ENCODE peak calls at places on chromosomes 16 and 17, in five cellular contexts. One of them, this sample, is unnamed.

GRCh38 chr16:2529961-2530628 is 1.1 kb downstream of the CEMP1 start:
- DNase-seq in stimulated activated CD8-positive, alpha-beta memory T cell treated with anti-CD3 and anti-CD28 coated beads, Interleukin-4, amount 100 ng/mL, for 24 hours: no peak
- DNase-seq in lung microvascular endothelial cell: no peak
- DNase-seq in head of caudate nucleus: no peak
- DNase-seq in gastrocnemius medialis: no peak
- DNase-seq in this sample: no peak

GRCh38 chr17:27224526-27225315 is 69.2 kb upstream of the WSB1 start:
- DNase-seq in lung microvascular endothelial cell: no peak
- DNase-seq in head of caudate nucleus: no peak
- DNase-seq in stimulated activated CD8-positive, alpha-beta memory T cell treated with anti-CD3 and anti-CD28 coated beads, Interleukin-4, amount 100 ng/mL, for 24 hours: no peak
- DNase-seq in gastrocnemius medialis: no peak
- DNase-seq in this sample: no peak

GRCh38 chr17:28211811-28212210 is 107.2 kb upstream of the TMEM97 start:
- DNase-seq in gastrocnemius medialis: no peak
- DNase-seq in head of caudate nucleus: peak
- DNase-seq in stimulated activated CD8-positive, alpha-beta memory T cell treated with anti-CD3 and anti-CD28 coated beads, Interleukin-4, amount 100 ng/mL, for 24 hours: no peak
- DNase-seq in lung microvascular endothelial cell: no peak
- DNase-seq in this sample: no peak

GRCh38 chr17:33272438-33272837 is 20.7 kb downstream of the ASIC2 start:
- DNase-seq in head of caudate nucleus: no peak
- DNase-seq in stimulated activated CD8-positive, alpha-beta memory T cell treated with anti-CD3 and anti-CD28 coated beads, Interleukin-4, amount 100 ng/mL, for 24 hours: no peak
- DNase-seq in lung microvascular endothelial cell: no peak
- DNase-seq in gastrocnemius medialis: no peak
- DNase-seq in this sample: no peak

GRCh38 chr16:87114832-87115231 is 202.4 kb downstream of the C16orf95 start:
- DNase-seq in head of caudate nucleus: no peak
- DNase-seq in gastrocnemius medialis: no peak
- DNase-seq in stimulated activated CD8-positive, alpha-beta memory T cell treated with anti-CD3 and anti-CD28 coated beads, Interleukin-4, amount 100 ng/mL, for 24 hours: no peak
- DNase-seq in lung microvascular endothelial cell: no peak
- DNase-seq in this sample: peak

GRCh38 chr16:47236716-47237115 is 93.0 kb upstream of the NETO2 start:
- DNase-seq in head of caudate nucleus: no peak
- DNase-seq in stimulated activated CD8-positive, alpha-beta memory T cell treated with anti-CD3 and anti-CD28 coated beads, Interleukin-4, amount 100 ng/mL, for 24 hours: no peak
- DNase-seq in gastrocnemius medialis: no peak
- DNase-seq in lung microvascular endothelial cell: no peak
- DNase-seq in this sample: no peak

GRCh38 chr16:14196011-14196410 is 124.9 kb downstream of the MRTFB start:
- DNase-seq in stimulated activated CD8-positive, alpha-beta memory T cell treated with anti-CD3 and anti-CD28 coated beads, Interleukin-4, amount 100 ng/mL, for 24 hours: no peak
- DNase-seq in head of caudate nucleus: peak
- DNase-seq in gastrocnemius medialis: no peak
- DNase-seq in lung microvascular endothelial cell: peak
- DNase-seq in this sample: no peak

GRCh38 chr16:533391-534088 is 6.0 kb downstream of the CAPN15 start:
- DNase-seq in head of caudate nucleus: no peak
- DNase-seq in lung microvascular endothelial cell: no peak
- DNase-seq in stimulated activated CD8-positive, alpha-beta memory T cell treated with anti-CD3 and anti-CD28 coated beads, Interleukin-4, amount 100 ng/mL, for 24 hours: no peak
- DNase-seq in gastrocnemius medialis: no peak
- DNase-seq in this sample: no peak

GRCh38 chr16:50202926-50203624 is 50.0 kb downstream of the TENT4B start:
- DNase-seq in head of caudate nucleus: no peak
- DNase-seq in gastrocnemius medialis: no peak
- DNase-seq in lung microvascular endothelial cell: peak
- DNase-seq in stimulated activated CD8-positive, alpha-beta memory T cell treated with anti-CD3 and anti-CD28 coated beads, Interleukin-4, amount 100 ng/mL, for 24 hours: no peak
- DNase-seq in this sample: peak

GRCh38 chr17:79707931-79708891 is 22.5 kb upstream of the ENPP7 start:
- DNase-seq in lung microvascular endothelial cell: peak
- DNase-seq in head of caudate nucleus: peak
- DNase-seq in gastrocnemius medialis: no peak
- DNase-seq in stimulated activated CD8-positive, alpha-beta memory T cell treated with anti-CD3 and anti-CD28 coated beads, Interleukin-4, amount 100 ng/mL, for 24 hours: peak
- DNase-seq in this sample: peak

GRCh38 chr16:75130150-75130771 is 13.7 kb upstream of the LDHD start:
- DNase-seq in stimulated activated CD8-positive, alpha-beta memory T cell treated with anti-CD3 and anti-CD28 coated beads, Interleukin-4, amount 100 ng/mL, for 24 hours: no peak
- DNase-seq in gastrocnemius medialis: no peak
- DNase-seq in head of caudate nucleus: no peak
- DNase-seq in lung microvascular endothelial cell: no peak
- DNase-seq in this sample: peak

GRCh38 chr16:14505846-14506245 is 124.2 kb downstream of the PARN start:
- DNase-seq in stimulated activated CD8-positive, alpha-beta memory T cell treated with anti-CD3 and anti-CD28 coated beads, Interleukin-4, amount 100 ng/mL, for 24 hours: no peak
- DNase-seq in lung microvascular endothelial cell: peak
- DNase-seq in head of caudate nucleus: no peak
- DNase-seq in gastrocnemius medialis: no peak
- DNase-seq in this sample: no peak

GRCh38 chr17:13416748-13417363 is 184.9 kb downstream of the HS3ST3A1 start:
- DNase-seq in lung microvascular endothelial cell: no peak
- DNase-seq in gastrocnemius medialis: no peak
- DNase-seq in stimulated activated CD8-positive, alpha-beta memory T cell treated with anti-CD3 and anti-CD28 coated beads, Interleukin-4, amount 100 ng/mL, for 24 hours: no peak
- DNase-seq in head of caudate nucleus: no peak
- DNase-seq in this sample: no peak

GRCh38 chr17:31470592-31470991 is 79.1 kb downstream of the RAB11FIP4 start:
- DNase-seq in lung microvascular endothelial cell: no peak
- DNase-seq in stimulated activated CD8-positive, alpha-beta memory T cell treated with anti-CD3 and anti-CD28 coated beads, Interleukin-4, amount 100 ng/mL, for 24 hours: no peak
- DNase-seq in gastrocnemius medialis: no peak
- DNase-seq in head of caudate nucleus: no peak
- DNase-seq in this sample: no peak

GRCh38 chr17:32523827-32524552 is 37.2 kb downstream of the CDK5R1 start:
- DNase-seq in head of caudate nucleus: no peak
- DNase-seq in stimulated activated CD8-positive, alpha-beta memory T cell treated with anti-CD3 and anti-CD28 coated beads, Interleukin-4, amount 100 ng/mL, for 24 hours: no peak
- DNase-seq in gastrocnemius medialis: no peak
- DNase-seq in lung microvascular endothelial cell: no peak
- DNase-seq in this sample: peak

GRCh38 chr17:31695456-31696090 is 163.5 kb downstream of the COPRS start:
- DNase-seq in stimulated activated CD8-positive, alpha-beta memory T cell treated with anti-CD3 and anti-CD28 coated beads, Interleukin-4, amount 100 ng/mL, for 24 hours: no peak
- DNase-seq in head of caudate nucleus: no peak
- DNase-seq in gastrocnemius medialis: no peak
- DNase-seq in lung microvascular endothelial cell: no peak
- DNase-seq in this sample: no peak

GRCh38 chr17:29245401-29245800 is 1.3 kb upstream of the CRYBA1 start:
- DNase-seq in stimulated activated CD8-positive, alpha-beta memory T cell treated with anti-CD3 and anti-CD28 coated beads, Interleukin-4, amount 100 ng/mL, for 24 hours: no peak
- DNase-seq in gastrocnemius medialis: no peak
- DNase-seq in head of caudate nucleus: no peak
- DNase-seq in lung microvascular endothelial cell: no peak
- DNase-seq in this sample: no peak

GRCh38 chr16:73568769-73569168 is 520.8 kb upstream of the ZFHX3 start:
- DNase-seq in stimulated activated CD8-positive, alpha-beta memory T cell treated with anti-CD3 and anti-CD28 coated beads, Interleukin-4, amount 100 ng/mL, for 24 hours: no peak
- DNase-seq in lung microvascular endothelial cell: no peak
- DNase-seq in gastrocnemius medialis: no peak
- DNase-seq in head of caudate nucleus: no peak
- DNase-seq in this sample: no peak

GRCh38 chr17:34826332-34826731 is 134.9 kb downstream of the CCT6B start:
- DNase-seq in lung microvascular endothelial cell: no peak
- DNase-seq in stimulated activated CD8-positive, alpha-beta memory T cell treated with anti-CD3 and anti-CD28 coated beads, Interleukin-4, amount 100 ng/mL, for 24 hours: no peak
- DNase-seq in gastrocnemius medialis: no peak
- DNase-seq in head of caudate nucleus: no peak
- DNase-seq in this sample: peak

GRCh38 chr17:62862251-62862650 is 54.1 kb upstream of the MARCHF10 start:
- DNase-seq in gastrocnemius medialis: no peak
- DNase-seq in stimulated activated CD8-positive, alpha-beta memory T cell treated with anti-CD3 and anti-CD28 coated beads, Interleukin-4, amount 100 ng/mL, for 24 hours: no peak
- DNase-seq in head of caudate nucleus: no peak
- DNase-seq in lung microvascular endothelial cell: no peak
- DNase-seq in this sample: no peak